ENCODE peak calls at places on chromosomes 13 and 19, in eight cellular contexts. X is stimulated activated CD4-positive, alpha-beta T cell treated with anti-CD3 and anti-CD28 coated beads, Interleukin-1b, Interleukin-23, amount 100 ng/mL, for 4 hours; K is activated naive CD4-positive, alpha-beta T cell; G is T-helper 2 cell; I is ascending aorta; U is NCI-H510A; B is HT1080; Z is CD8-positive, alpha-beta memory T cell. P is an unnamed sample.

GRCh38 chr19:1252818-1253513 is 4.6 kb downstream of the MIDN start:
- DNase-seq in X (peak; percentile 62), K (no peak), G (no peak), I (peak; percentile 90), U (no peak), B (peak; percentile 91), Z (peak; percentile 81), P (peak; percentile 84)

GRCh38 chr13:101300531-101300930 is 115.8 kb downstream of the NALCN start:
- DNase-seq in X (no peak), K (no peak), G (no peak), I (no peak), U (no peak), B (no peak), Z (no peak), P (no peak)

GRCh38 chr13:22121340-22121739 is 450.5 kb downstream of the FGF9 start:
- DNase-seq in X (no peak), K (no peak), G (no peak), I (no peak), U (no peak), B (no peak), Z (no peak), P (no peak)

GRCh38 chr19:12949363-12950284 is 4.0 kb downstream of the RAD23A start:
- DNase-seq in X (no peak), K (no peak), G (no peak), I (no peak), U (no peak), B (no peak), Z (no peak), P (no peak)

GRCh38 chr13:68056816-68057710 is 826.9 kb upstream of the PCDH9 start:
- DNase-seq in X (no peak), K (no peak), G (no peak), I (no peak), U (no peak), B (peak; percentile 83), Z (no peak), P (no peak)

GRCh38 chr13:46207828-46208227 is 3.9 kb upstream of the LRRC63 start:
- DNase-seq in X (no peak), K (no peak), G (no peak), I (no peak), U (no peak), B (no peak), Z (no peak), P (no peak)

GRCh38 chr19:18029617-18030338 is 21.8 kb downstream of the ARRDC2 start:
- DNase-seq in X (no peak), K (no peak), G (no peak), I (no peak), U (peak; percentile 85), B (no peak), Z (no peak), P (no peak)

GRCh38 chr19:17328517-17329060 is 6.1 kb downstream of the ANO8 start:
- DNase-seq in X (peak; percentile 47), K (no peak), G (no peak), I (no peak), U (no peak), B (no peak), Z (peak; percentile 28), P (peak; percentile 68)

GRCh38 chr19:9857920-9858746 is 23.0 kb downstream of the PIN1 start:
- DNase-seq in X (no peak), K (no peak), G (no peak), I (no peak), U (no peak), B (no peak), Z (no peak), P (peak; percentile 63)

GRCh38 chr13:80473695-80474094 is 132.8 kb upstream of the SPRY2 start:
- DNase-seq in X (no peak), K (no peak), G (no peak), I (no peak), U (peak; percentile 1), B (peak; percentile 73), Z (no peak), P (no peak)

GRCh38 chr13:23856008-23856750 is 33.0 kb downstream of the MIPEP start:
- DNase-seq in X (no peak), K (no peak), G (no peak), I (no peak), U (no peak), B (no peak), Z (no peak), P (no peak)

GRCh38 chr13:38686635-38687245 is at the start of gene FREM2:
- DNase-seq in X (no peak), K (no peak), G (no peak), I (no peak), U (peak; percentile 60), B (peak; percentile 59), Z (no peak), P (no peak)

GRCh38 chr13:37667631-37668161 is 69.1 kb upstream of the POSTN start:
- DNase-seq in X (no peak), K (no peak), G (no peak), I (no peak), U (no peak), B (no peak), Z (no peak), P (no peak)

GRCh38 chr13:33490461-33491327 is 205.1 kb upstream of the STARD13 start:
- DNase-seq in X (no peak), K (no peak), G (no peak), I (no peak), U (no peak), B (no peak), Z (no peak), P (no peak)

GRCh38 chr13:110134801-110135200 is 172.2 kb downstream of the COL4A1 start:
- DNase-seq in X (no peak), K (no peak), G (no peak), I (no peak), U (no peak), B (no peak), Z (no peak), P (no peak)

GRCh38 chr19:45250832-45251451 is at the start of gene MARK4:
- DNase-seq in X (peak; percentile 58), K (peak; percentile 29), G (peak; percentile 40), I (no peak), U (peak; percentile 36), B (peak; percentile 20), Z (peak; percentile 51), P (peak; percentile 49)

GRCh38 chr19:17205237-17206140 is 9.7 kb upstream of the USE1 start:
- DNase-seq in X (peak; percentile 46), K (peak; percentile 21), G (peak; percentile 38), I (no peak), U (no peak), B (peak; percentile 41), Z (peak; percentile 26), P (peak; percentile 39)

GRCh38 chr19:35395762-35396199 is 24.9 kb downstream of the GPR42 start:
- DNase-seq in X (no peak), K (no peak), G (no peak), I (no peak), U (no peak), B (no peak), Z (no peak), P (no peak)

GRCh38 chr19:811007-811434 is 10.7 kb downstream of the PLPPR3 start:
- DNase-seq in X (no peak), K (no peak), G (no peak), I (no peak), U (no peak), B (no peak), Z (no peak), P (no peak)

GRCh38 chr13:101706651-101707050 is 254.2 kb downstream of the ITGBL1 start:
- DNase-seq in X (no peak), K (no peak), G (no peak), I (no peak), U (no peak), B (peak; percentile 98), Z (no peak), P (no peak)

GRCh38 chr13:47539317-47539716 is 461.8 kb downstream of the SUCLA2 start:
- DNase-seq in X (no peak), K (no peak), G (no peak), I (no peak), U (no peak), B (no peak), Z (no peak), P (no peak)

GRCh38 chr19:12774588-12775555 is at the start of gene HOOK2:
- DNase-seq in X (no peak), K (no peak), G (no peak), I (no peak), U (peak; percentile 91), B (no peak), Z (peak; percentile 41), P (no peak)

GRCh38 chr13:22793598-22794134 is 387.1 kb upstream of the SGCG start:
- DNase-seq in X (no peak), K (no peak), G (no peak), I (no peak), U (no peak), B (peak; percentile 28), Z (no peak), P (no peak)

GRCh38 chr19:42132030-42132628 is at the start of gene POU2F2:
- DNase-seq in X (peak; percentile 84), K (peak; percentile 68), G (peak; percentile 71), I (peak; percentile 40), U (no peak), B (peak; percentile 47), Z (peak; percentile 86), P (peak; percentile 92)

GRCh38 chr13:66634384-66634783 is 595.8 kb downstream of the PCDH9 start:
- DNase-seq in X (no peak), K (no peak), G (no peak), I (no peak), U (no peak), B (no peak), Z (no peak), P (no peak)

GRCh38 chr19:49340069-49340864 is 5.1 kb downstream of the CD37 start:
- DNase-seq in X (no peak), K (no peak), G (no peak), I (no peak), U (no peak), B (no peak), Z (no peak), P (no peak)

GRCh38 chr13:111336666-111337065 is 16.2 kb downstream of the TEX29 start:
- DNase-seq in X (no peak), K (no peak), G (no peak), I (no peak), U (no peak), B (peak; percentile 17), Z (no peak), P (no peak)

GRCh38 chr19:1070931-1071791 is 4.2 kb downstream of the ARHGAP45 start:
- DNase-seq in X (no peak), K (no peak), G (no peak), I (no peak), U (no peak), B (no peak), Z (no peak), P (no peak)

GRCh38 chr13:48942131-48942530 is 33.6 kb upstream of the FNDC3A start:
- DNase-seq in X (no peak), K (no peak), G (no peak), I (no peak), U (no peak), B (peak; percentile 49), Z (no peak), P (no peak)

GRCh38 chr13:105920375-105920774 is 615.1 kb downstream of the EFNB2 start:
- DNase-seq in X (no peak), K (no peak), G (no peak), I (no peak), U (no peak), B (peak; percentile 87), Z (no peak), P (no peak)

GRCh38 chr19:1045247-1045603 is 5.3 kb downstream of the ABCA7 start:
- DNase-seq in X (peak; percentile 41), K (no peak), G (peak; percentile 50), I (no peak), U (no peak), B (no peak), Z (peak; percentile 69), P (no peak)

GRCh38 chr13:70330697-70331361 is 222.6 kb upstream of the KLHL1 start:
- DNase-seq in X (no peak), K (no peak), G (no peak), I (no peak), U (no peak), B (no peak), Z (no peak), P (no peak)

GRCh38 chr13:105047676-105048295 is 1487.7 kb downstream of the EFNB2 start:
- DNase-seq in X (no peak), K (no peak), G (no peak), I (no peak), U (no peak), B (no peak), Z (no peak), P (no peak)

GRCh38 chr13:99281811-99282263 is 23.7 kb upstream of the GPR18 start:
- DNase-seq in X (peak; percentile 33), K (no peak), G (no peak), I (peak; percentile 34), U (no peak), B (no peak), Z (peak; percentile 54), P (no peak)

P was measured in CD8-positive, alpha-beta T cell.